ENCODE peak calls at places on chromosome 15, in ten cellular contexts. One of them, this sample, is unnamed.

GRCh38 chr15:86624261-86625036 is 544.8 kb downstream of the AGBL1 start:
- DNase-seq in NB4: peak; percentile 86
- DNase-seq in AG04450: no peak
- DNase-seq in lower lobe of right lung: peak; percentile 45
- DNase-seq in OCI-LY7: peak; percentile 1
- DNase-seq in PC-9: peak; percentile 75
- DNase-seq in heart right ventricle: peak; percentile 71
- DNase-seq in stomach: no peak
- DNase-seq in GM23248: peak; percentile 82
- DNase-seq in astrocyte of the spinal cord: peak; percentile 90
- DNase-seq in this sample: peak; percentile 49

GRCh38 chr15:37981781-37982180 is 47.3 kb downstream of the TMCO5A start:
- DNase-seq in lower lobe of right lung: no peak
- DNase-seq in GM23248: peak; percentile 64
- DNase-seq in OCI-LY7: peak; percentile 39
- DNase-seq in stomach: no peak
- DNase-seq in astrocyte of the spinal cord: peak; percentile 53
- DNase-seq in heart right ventricle: no peak
- DNase-seq in AG04450: no peak
- DNase-seq in NB4: peak; percentile 38
- DNase-seq in PC-9: no peak
- DNase-seq in this sample: no peak

GRCh38 chr15:90338483-90338980 is 13.6 kb upstream of the ZNF774 start:
- DNase-seq in GM23248: no peak
- DNase-seq in AG04450: no peak
- DNase-seq in heart right ventricle: no peak
- DNase-seq in PC-9: no peak
- DNase-seq in astrocyte of the spinal cord: no peak
- DNase-seq in lower lobe of right lung: no peak
- DNase-seq in OCI-LY7: no peak
- DNase-seq in NB4: no peak
- DNase-seq in stomach: no peak
- DNase-seq in this sample: no peak

GRCh38 chr15:91224750-91225380 is 124.8 kb downstream of the SV2B start:
- DNase-seq in GM23248: peak; percentile 50
- DNase-seq in OCI-LY7: peak; percentile 9
- DNase-seq in stomach: no peak
- DNase-seq in NB4: peak; percentile 52
- DNase-seq in heart right ventricle: no peak
- DNase-seq in AG04450: no peak
- DNase-seq in PC-9: no peak
- DNase-seq in astrocyte of the spinal cord: peak; percentile 15
- DNase-seq in lower lobe of right lung: no peak
- DNase-seq in this sample: no peak

GRCh38 chr15:58065445-58066041 is at the start of gene ALDH1A2:
- DNase-seq in GM23248: no peak
- DNase-seq in astrocyte of the spinal cord: no peak
- DNase-seq in PC-9: no peak
- DNase-seq in NB4: no peak
- DNase-seq in AG04450: no peak
- DNase-seq in OCI-LY7: no peak
- DNase-seq in lower lobe of right lung: peak; percentile 70
- DNase-seq in heart right ventricle: peak; percentile 53
- DNase-seq in stomach: no peak
- DNase-seq in this sample: no peak

GRCh38 chr15:25055356-25056068 is 100.7 kb downstream of the SNRPN start:
- DNase-seq in AG04450: no peak
- DNase-seq in lower lobe of right lung: no peak
- DNase-seq in OCI-LY7: no peak
- DNase-seq in PC-9: no peak
- DNase-seq in NB4: no peak
- DNase-seq in stomach: peak; percentile 22
- DNase-seq in GM23248: no peak
- DNase-seq in heart right ventricle: no peak
- DNase-seq in astrocyte of the spinal cord: no peak
- DNase-seq in this sample: no peak

GRCh38 chr15:64695571-64695992 is 79.8 kb downstream of the RBPMS2 start:
- DNase-seq in stomach: no peak
- DNase-seq in OCI-LY7: peak; percentile 47
- DNase-seq in lower lobe of right lung: no peak
- DNase-seq in PC-9: no peak
- DNase-seq in GM23248: no peak
- DNase-seq in heart right ventricle: no peak
- DNase-seq in AG04450: no peak
- DNase-seq in astrocyte of the spinal cord: no peak
- DNase-seq in NB4: peak; percentile 82
- DNase-seq in this sample: no peak

GRCh38 chr15:35958021-35958420 is 412.1 kb upstream of the DPH6 start:
- DNase-seq in OCI-LY7: no peak
- DNase-seq in astrocyte of the spinal cord: peak; percentile 43
- DNase-seq in AG04450: no peak
- DNase-seq in lower lobe of right lung: no peak
- DNase-seq in heart right ventricle: no peak
- DNase-seq in GM23248: no peak
- DNase-seq in PC-9: no peak
- DNase-seq in NB4: no peak
- DNase-seq in stomach: no peak
- DNase-seq in this sample: no peak

GRCh38 chr15:25784876-25785642 is 78.1 kb downstream of the ATP10A start:
- DNase-seq in AG04450: peak; percentile 68
- DNase-seq in lower lobe of right lung: no peak
- DNase-seq in NB4: no peak
- DNase-seq in heart right ventricle: no peak
- DNase-seq in OCI-LY7: no peak
- DNase-seq in PC-9: no peak
- DNase-seq in astrocyte of the spinal cord: peak; percentile 62
- DNase-seq in GM23248: peak; percentile 99
- DNase-seq in stomach: no peak
- DNase-seq in this sample: no peak

GRCh38 chr15:59543721-59544547 is 67.6 kb upstream of the GCNT3 start:
- DNase-seq in OCI-LY7: peak; percentile 64
- DNase-seq in heart right ventricle: no peak
- DNase-seq in stomach: no peak
- DNase-seq in lower lobe of right lung: no peak
- DNase-seq in GM23248: no peak
- DNase-seq in astrocyte of the spinal cord: no peak
- DNase-seq in PC-9: no peak
- DNase-seq in AG04450: no peak
- DNase-seq in NB4: peak; percentile 33
- DNase-seq in this sample: peak; percentile 48

GRCh38 chr15:61796056-61796455 is 264.2 kb downstream of the VPS13C start:
- DNase-seq in GM23248: peak; percentile 44
- DNase-seq in lower lobe of right lung: no peak
- DNase-seq in stomach: no peak
- DNase-seq in heart right ventricle: no peak
- DNase-seq in NB4: no peak
- DNase-seq in OCI-LY7: no peak
- DNase-seq in astrocyte of the spinal cord: peak; percentile 83
- DNase-seq in AG04450: no peak
- DNase-seq in PC-9: no peak
- DNase-seq in this sample: no peak

GRCh38 chr15:25730918-25731317 is 132.2 kb downstream of the ATP10A start:
- DNase-seq in NB4: no peak
- DNase-seq in OCI-LY7: no peak
- DNase-seq in astrocyte of the spinal cord: no peak
- DNase-seq in PC-9: no peak
- DNase-seq in lower lobe of right lung: no peak
- DNase-seq in GM23248: no peak
- DNase-seq in heart right ventricle: no peak
- DNase-seq in AG04450: no peak
- DNase-seq in stomach: no peak
- DNase-seq in this sample: no peak

GRCh38 chr15:76951161-76951714 is 19.7 kb downstream of the RCN2 start:
- DNase-seq in astrocyte of the spinal cord: no peak
- DNase-seq in GM23248: no peak
- DNase-seq in PC-9: no peak
- DNase-seq in OCI-LY7: no peak
- DNase-seq in AG04450: no peak
- DNase-seq in heart right ventricle: no peak
- DNase-seq in stomach: no peak
- DNase-seq in lower lobe of right lung: no peak
- DNase-seq in NB4: no peak
- DNase-seq in this sample: no peak

GRCh38 chr15:27831384-27832262 is 267.5 kb downstream of the OCA2 start:
- DNase-seq in NB4: no peak
- DNase-seq in heart right ventricle: no peak
- DNase-seq in PC-9: no peak
- DNase-seq in stomach: no peak
- DNase-seq in GM23248: no peak
- DNase-seq in lower lobe of right lung: no peak
- DNase-seq in OCI-LY7: no peak
- DNase-seq in astrocyte of the spinal cord: no peak
- DNase-seq in AG04450: no peak
- DNase-seq in this sample: no peak

GRCh38 chr15:31309893-31310606 is 16.6 kb upstream of the KLF13 start:
- DNase-seq in stomach: no peak
- DNase-seq in lower lobe of right lung: no peak
- DNase-seq in astrocyte of the spinal cord: no peak
- DNase-seq in AG04450: no peak
- DNase-seq in OCI-LY7: no peak
- DNase-seq in GM23248: no peak
- DNase-seq in heart right ventricle: no peak
- DNase-seq in NB4: no peak
- DNase-seq in PC-9: no peak
- DNase-seq in this sample: no peak

GRCh38 chr15:101276501-101277037 is 716 bp downstream of the SELENOS start:
- DNase-seq in heart right ventricle: no peak
- DNase-seq in GM23248: peak; percentile 82
- DNase-seq in PC-9: no peak
- DNase-seq in AG04450: no peak
- DNase-seq in OCI-LY7: peak; percentile 52
- DNase-seq in stomach: no peak
- DNase-seq in NB4: peak; percentile 67
- DNase-seq in astrocyte of the spinal cord: peak; percentile 47
- DNase-seq in lower lobe of right lung: no peak
- DNase-seq in this sample: no peak

DNA sequence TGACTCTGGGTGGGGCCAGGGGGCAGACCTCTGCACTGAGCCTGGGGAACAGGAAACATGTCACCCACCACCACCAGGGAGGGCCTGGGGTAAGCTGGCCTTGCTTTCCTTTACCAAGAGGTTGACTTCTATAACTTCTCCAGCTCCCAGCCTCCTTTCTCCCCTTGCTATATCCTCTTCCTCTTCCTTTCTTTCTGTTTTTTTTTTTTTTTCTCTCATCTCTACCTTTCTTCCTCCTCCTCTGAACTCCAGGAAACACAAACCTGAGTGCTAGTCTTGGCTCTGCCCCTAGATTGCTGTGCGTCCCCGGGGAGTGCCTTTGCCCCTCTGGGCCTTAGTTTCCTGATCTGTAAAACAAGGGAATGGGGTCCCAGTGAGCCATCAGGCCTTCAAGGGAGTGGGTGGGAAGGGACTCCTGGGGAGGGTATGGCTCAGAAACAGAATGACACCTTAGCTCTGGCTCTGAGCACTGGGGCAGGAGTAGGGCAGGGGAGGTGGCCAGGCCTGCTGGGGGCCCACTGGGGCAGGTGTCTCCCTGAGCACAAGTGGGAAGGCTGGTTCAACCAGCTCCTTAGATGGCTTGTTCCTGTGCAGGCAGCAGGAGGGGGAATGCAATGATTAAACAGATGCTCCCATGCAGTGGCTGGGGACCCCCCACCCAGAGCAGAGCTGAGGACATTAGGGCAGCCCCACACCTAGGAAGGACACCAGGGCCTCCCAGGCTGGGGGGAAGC is 4.3 kb downstream of the SNX33 start:
- DNase-seq in OCI-LY7: no peak
- DNase-seq in astrocyte of the spinal cord: no peak
- DNase-seq in stomach: no peak
- DNase-seq in heart right ventricle: no peak
- DNase-seq in GM23248: no peak
- DNase-seq in PC-9: no peak
- DNase-seq in NB4: peak; percentile 85
- DNase-seq in AG04450: no peak
- DNase-seq in lower lobe of right lung: no peak
- DNase-seq in this sample: no peak
- H3K4me3 ChIP-seq in OCI-LY7: no peak overlapping the region
- H3K4me3 ChIP-seq in astrocyte of the spinal cord: peak overlapping the region; percentile 17
- H3K4me3 ChIP-seq in stomach: peak overlapping the region; percentile 66
- H3K4me3 ChIP-seq in heart right ventricle: peak overlapping the region; percentile 20
- H3K4me3 ChIP-seq in GM23248: peak overlapping the region; percentile 85
- H3K4me3 ChIP-seq in PC-9: peak overlapping the region; percentile 52
- H3K4me3 ChIP-seq in NB4: peak overlapping the region; percentile 41
- H3K4me3 ChIP-seq in AG04450: peak overlapping the region; percentile 90
- H3K4me3 ChIP-seq in lower lobe of right lung: peak overlapping the region; percentile 82
- H3K4me3 ChIP-seq in this sample: no peak overlapping the region

GRCh38 chr15:66700802-66701421 is 1.1 kb upstream of the SMAD6 start:
- DNase-seq in stomach: peak; percentile 97
- DNase-seq in NB4: peak; percentile 95
- DNase-seq in PC-9: peak; percentile 97
- DNase-seq in GM23248: peak; percentile 99
- DNase-seq in OCI-LY7: peak; percentile 96
- DNase-seq in astrocyte of the spinal cord: peak; percentile 97
- DNase-seq in lower lobe of right lung: peak; percentile 97
- DNase-seq in AG04450: peak; percentile 84
- DNase-seq in heart right ventricle: peak; percentile 96
- DNase-seq in this sample: peak; percentile 84
- H3K4me3 ChIP-seq in stomach: peak overlapping the region; percentile 97
- H3K4me3 ChIP-seq in NB4: peak overlapping the region; percentile 71
- H3K4me3 ChIP-seq in PC-9: peak overlapping the region; percentile 81
- H3K4me3 ChIP-seq in GM23248: peak overlapping the region; percentile 81
- H3K4me3 ChIP-seq in OCI-LY7: peak overlapping the region; percentile 77
- H3K4me3 ChIP-seq in astrocyte of the spinal cord: peak overlapping the region; percentile 53
- H3K4me3 ChIP-seq in lower lobe of right lung: peak overlapping the region; percentile 83
- H3K4me3 ChIP-seq in AG04450: peak overlapping the region; percentile 67
- H3K4me3 ChIP-seq in heart right ventricle: peak overlapping the region; percentile 81
- H3K4me3 ChIP-seq in this sample: peak overlapping the region; percentile 78

GRCh38 chr15:89121414-89121813 is 33.2 kb downstream of the ABHD2 start:
- DNase-seq in stomach: peak; percentile 56
- DNase-seq in lower lobe of right lung: no peak
- DNase-seq in NB4: no peak
- DNase-seq in PC-9: no peak
- DNase-seq in OCI-LY7: no peak
- DNase-seq in GM23248: no peak
- DNase-seq in astrocyte of the spinal cord: no peak
- DNase-seq in AG04450: no peak
- DNase-seq in heart right ventricle: no peak
- DNase-seq in this sample: no peak
- H3K4me3 ChIP-seq in stomach: no peak overlapping the region
- H3K4me3 ChIP-seq in lower lobe of right lung: no peak overlapping the region
- H3K4me3 ChIP-seq in NB4: no peak overlapping the region
- H3K4me3 ChIP-seq in PC-9: peak overlapping the region; percentile 11
- H3K4me3 ChIP-seq in OCI-LY7: no peak overlapping the region
- H3K4me3 ChIP-seq in GM23248: no peak overlapping the region
- H3K4me3 ChIP-seq in astrocyte of the spinal cord: no peak overlapping the region
- H3K4me3 ChIP-seq in AG04450: no peak overlapping the region
- H3K4me3 ChIP-seq in heart right ventricle: no peak overlapping the region
- H3K4me3 ChIP-seq in this sample: no peak overlapping the region

GRCh38 chr15:44802336-44802735 is 66.0 kb downstream of the TRIM69 start:
- DNase-seq in lower lobe of right lung: no peak
- DNase-seq in astrocyte of the spinal cord: no peak
- DNase-seq in AG04450: no peak
- DNase-seq in GM23248: no peak
- DNase-seq in PC-9: no peak
- DNase-seq in heart right ventricle: no peak
- DNase-seq in OCI-LY7: peak; percentile 32
- DNase-seq in stomach: no peak
- DNase-seq in NB4: no peak
- DNase-seq in this sample: no peak
- H3K4me3 ChIP-seq in lower lobe of right lung: no peak overlapping the region
- H3K4me3 ChIP-seq in astrocyte of the spinal cord: no peak overlapping the region
- H3K4me3 ChIP-seq in AG04450: no peak overlapping the region
- H3K4me3 ChIP-seq in GM23248: no peak overlapping the region
- H3K4me3 ChIP-seq in PC-9: no peak overlapping the region
- H3K4me3 ChIP-seq in heart right ventricle: no peak overlapping the region
- H3K4me3 ChIP-seq in OCI-LY7: no peak overlapping the region
- H3K4me3 ChIP-seq in stomach: no peak overlapping the region
- H3K4me3 ChIP-seq in NB4: no peak overlapping the region
- H3K4me3 ChIP-seq in this sample: no peak overlapping the region